ENCODE peak calls at places on chromosomes 4 and X, in ten cellular contexts. One of them, this sample, is unnamed. For H3K4me1, the result is how much of the 10 kb centered on the place peaks cover.

GRCh38 chrX:135081695-135082094 is 29.8 kb upstream of the RTL8A start:
- DNase-seq in esophagus muscularis mucosa: no peak
- DNase-seq in suprapubic skin: no peak
- DNase-seq in spleen: no peak
- DNase-seq in stomach: no peak
- DNase-seq in transverse colon: no peak
- DNase-seq in HCT116: no peak
- DNase-seq in vagina: no peak
- DNase-seq in endothelial cell of umbilical vein: no peak
- DNase-seq in upper lobe of left lung: no peak
- DNase-seq in this sample: no peak

GRCh38 chr4:12933760-12934221 is 550.3 kb downstream of the RAB28 start:
- DNase-seq in esophagus muscularis mucosa: no peak
- DNase-seq in suprapubic skin: no peak
- DNase-seq in spleen: no peak
- DNase-seq in stomach: no peak
- DNase-seq in transverse colon: no peak
- DNase-seq in HCT116: no peak
- DNase-seq in vagina: no peak
- DNase-seq in endothelial cell of umbilical vein: no peak
- DNase-seq in upper lobe of left lung: no peak
- DNase-seq in this sample: no peak

GRCh38 chr4:73856518-73856917 is 3.4 kb downstream of the PF4V1 start:
- DNase-seq in esophagus muscularis mucosa: no peak
- DNase-seq in suprapubic skin: no peak
- DNase-seq in spleen: no peak
- DNase-seq in stomach: no peak
- DNase-seq in transverse colon: no peak
- DNase-seq in HCT116: no peak
- DNase-seq in vagina: no peak
- DNase-seq in endothelial cell of umbilical vein: peak
- DNase-seq in upper lobe of left lung: no peak
- DNase-seq in this sample: no peak

GRCh38 chrX:1685460-1685859 is 70.6 kb downstream of the ASMT start:
- DNase-seq in esophagus muscularis mucosa: peak
- DNase-seq in suprapubic skin: no peak
- DNase-seq in spleen: no peak
- DNase-seq in stomach: no peak
- DNase-seq in transverse colon: no peak
- DNase-seq in HCT116: no peak
- DNase-seq in vagina: no peak
- DNase-seq in endothelial cell of umbilical vein: no peak
- DNase-seq in upper lobe of left lung: no peak
- DNase-seq in this sample: no peak

GRCh38 chr4:141021397-141022194 is 111.7 kb downstream of the RNF150 start:
- DNase-seq in esophagus muscularis mucosa: no peak
- DNase-seq in suprapubic skin: no peak
- DNase-seq in spleen: no peak
- DNase-seq in stomach: no peak
- DNase-seq in transverse colon: no peak
- DNase-seq in HCT116: no peak
- DNase-seq in vagina: no peak
- DNase-seq in endothelial cell of umbilical vein: no peak
- DNase-seq in upper lobe of left lung: no peak
- DNase-seq in this sample: no peak

GRCh38 chr4:109043286-109043685 is 259.2 kb downstream of the COL25A1 start:
- DNase-seq in esophagus muscularis mucosa: no peak
- DNase-seq in suprapubic skin: no peak
- DNase-seq in spleen: no peak
- DNase-seq in stomach: no peak
- DNase-seq in transverse colon: no peak
- DNase-seq in HCT116: no peak
- DNase-seq in vagina: no peak
- DNase-seq in endothelial cell of umbilical vein: no peak
- DNase-seq in upper lobe of left lung: no peak
- DNase-seq in this sample: no peak

GRCh38 chr4:6937748-6938147 is 28.1 kb downstream of the TBC1D14 start:
- DNase-seq in esophagus muscularis mucosa: no peak
- DNase-seq in suprapubic skin: no peak
- DNase-seq in spleen: no peak
- DNase-seq in stomach: no peak
- DNase-seq in transverse colon: no peak
- DNase-seq in HCT116: no peak
- DNase-seq in vagina: no peak
- DNase-seq in endothelial cell of umbilical vein: no peak
- DNase-seq in upper lobe of left lung: no peak
- DNase-seq in this sample: no peak

GRCh38 chr4:129082302-129082701 is 11.0 kb downstream of the SCLT1 start:
- DNase-seq in esophagus muscularis mucosa: no peak
- DNase-seq in suprapubic skin: no peak
- DNase-seq in spleen: no peak
- DNase-seq in stomach: no peak
- DNase-seq in transverse colon: no peak
- DNase-seq in HCT116: no peak
- DNase-seq in vagina: no peak
- DNase-seq in endothelial cell of umbilical vein: no peak
- DNase-seq in upper lobe of left lung: no peak
- DNase-seq in this sample: no peak

GRCh38 chr4:87093443-87094123 is 126.8 kb downstream of the KLHL8 start:
- DNase-seq in esophagus muscularis mucosa: no peak
- DNase-seq in suprapubic skin: no peak
- DNase-seq in spleen: no peak
- DNase-seq in stomach: no peak
- DNase-seq in transverse colon: no peak
- DNase-seq in HCT116: peak
- DNase-seq in vagina: no peak
- DNase-seq in endothelial cell of umbilical vein: peak
- DNase-seq in upper lobe of left lung: no peak
- DNase-seq in this sample: no peak

GRCh38 chr4:176238819-176239218 is 30.2 kb downstream of the ASB5 start:
- DNase-seq in esophagus muscularis mucosa: no peak
- DNase-seq in suprapubic skin: no peak
- DNase-seq in spleen: no peak
- DNase-seq in stomach: no peak
- DNase-seq in transverse colon: no peak
- DNase-seq in HCT116: no peak
- DNase-seq in vagina: no peak
- DNase-seq in endothelial cell of umbilical vein: peak
- DNase-seq in upper lobe of left lung: no peak
- DNase-seq in this sample: no peak

GRCh38 chr4:65316534-65316933 is 353.8 kb downstream of the EPHA5 start:
- DNase-seq in esophagus muscularis mucosa: no peak
- DNase-seq in suprapubic skin: no peak
- DNase-seq in spleen: no peak
- DNase-seq in stomach: no peak
- DNase-seq in transverse colon: no peak
- DNase-seq in HCT116: no peak
- DNase-seq in vagina: no peak
- DNase-seq in endothelial cell of umbilical vein: no peak
- DNase-seq in upper lobe of left lung: no peak
- DNase-seq in this sample: no peak

GRCh38 chrX:21907250-21907649 is 33.3 kb upstream of the SMS start:
- DNase-seq in esophagus muscularis mucosa: no peak
- DNase-seq in suprapubic skin: no peak
- DNase-seq in spleen: no peak
- DNase-seq in stomach: no peak
- DNase-seq in transverse colon: no peak
- DNase-seq in HCT116: no peak
- DNase-seq in vagina: no peak
- DNase-seq in endothelial cell of umbilical vein: no peak
- DNase-seq in upper lobe of left lung: no peak
- DNase-seq in this sample: no peak

GRCh38 chr4:7960017-7960789 is 20.5 kb upstream of the AFAP1 start:
- DNase-seq in esophagus muscularis mucosa: no peak
- DNase-seq in suprapubic skin: no peak
- DNase-seq in spleen: no peak
- DNase-seq in stomach: no peak
- DNase-seq in transverse colon: no peak
- DNase-seq in HCT116: no peak
- DNase-seq in vagina: no peak
- DNase-seq in endothelial cell of umbilical vein: no peak
- DNase-seq in upper lobe of left lung: no peak
- DNase-seq in this sample: peak

GRCh38 chr4:118762753-118763477 is 73.0 kb downstream of the SEC24D start:
- DNase-seq in esophagus muscularis mucosa: no peak
- DNase-seq in suprapubic skin: no peak
- DNase-seq in spleen: no peak
- DNase-seq in stomach: no peak
- DNase-seq in transverse colon: no peak
- DNase-seq in HCT116: no peak
- DNase-seq in vagina: no peak
- DNase-seq in endothelial cell of umbilical vein: no peak
- DNase-seq in upper lobe of left lung: no peak
- DNase-seq in this sample: no peak

GRCh38 chr4:174423257-174423944 is 98.9 kb downstream of the HPGD start:
- DNase-seq in esophagus muscularis mucosa: no peak
- DNase-seq in suprapubic skin: no peak
- DNase-seq in spleen: no peak
- DNase-seq in stomach: peak
- DNase-seq in transverse colon: no peak
- DNase-seq in HCT116: peak
- DNase-seq in vagina: no peak
- DNase-seq in endothelial cell of umbilical vein: peak
- DNase-seq in upper lobe of left lung: no peak
- DNase-seq in this sample: no peak

GRCh38 chrX:310621-311155 is 7.9 kb downstream of the GTPBP6 start:
- DNase-seq in esophagus muscularis mucosa: no peak
- DNase-seq in suprapubic skin: peak
- DNase-seq in spleen: peak
- DNase-seq in stomach: no peak
- DNase-seq in transverse colon: no peak
- DNase-seq in HCT116: no peak
- DNase-seq in vagina: no peak
- DNase-seq in endothelial cell of umbilical vein: no peak
- DNase-seq in upper lobe of left lung: no peak
- DNase-seq in this sample: peak

GRCh38 chrX:313546-313945 is 5.0 kb downstream of the GTPBP6 start:
- DNase-seq in esophagus muscularis mucosa: no peak
- DNase-seq in suprapubic skin: peak
- DNase-seq in spleen: peak
- DNase-seq in stomach: no peak
- DNase-seq in transverse colon: no peak
- DNase-seq in HCT116: no peak
- DNase-seq in vagina: no peak
- DNase-seq in endothelial cell of umbilical vein: no peak
- DNase-seq in upper lobe of left lung: no peak
- DNase-seq in this sample: peak

GRCh38 chrX:308821-309520 is 9.6 kb downstream of the GTPBP6 start:
- DNase-seq in esophagus muscularis mucosa: no peak
- DNase-seq in suprapubic skin: peak
- DNase-seq in spleen: peak
- DNase-seq in stomach: no peak
- DNase-seq in transverse colon: no peak
- DNase-seq in HCT116: no peak
- DNase-seq in vagina: no peak
- DNase-seq in endothelial cell of umbilical vein: no peak
- DNase-seq in upper lobe of left lung: no peak
- DNase-seq in this sample: peak

GRCh38 chrX:312621-313331 is 5.8 kb downstream of the GTPBP6 start:
- DNase-seq in esophagus muscularis mucosa: no peak
- DNase-seq in suprapubic skin: peak
- DNase-seq in spleen: peak
- DNase-seq in stomach: no peak
- DNase-seq in transverse colon: no peak
- DNase-seq in HCT116: no peak
- DNase-seq in vagina: no peak
- DNase-seq in endothelial cell of umbilical vein: no peak
- DNase-seq in upper lobe of left lung: peak
- DNase-seq in this sample: peak

GRCh38 chrX:311156-312129 is 7.2 kb downstream of the GTPBP6 start:
- DNase-seq in esophagus muscularis mucosa: no peak
- DNase-seq in suprapubic skin: peak
- DNase-seq in spleen: peak
- DNase-seq in stomach: no peak
- DNase-seq in transverse colon: no peak
- DNase-seq in HCT116: no peak
- DNase-seq in vagina: no peak
- DNase-seq in endothelial cell of umbilical vein: no peak
- DNase-seq in upper lobe of left lung: peak
- DNase-seq in this sample: peak
- TF ChIP-seq POLR2AphosphoS5 in esophagus muscularis mucosa: no peak
- TF ChIP-seq POLR2AphosphoS5 in suprapubic skin: no peak
- TF ChIP-seq POLR2AphosphoS5 in spleen: peak
- TF ChIP-seq POLR2AphosphoS5 in stomach: no peak
- TF ChIP-seq POLR2AphosphoS5 in transverse colon: no peak
- TF ChIP-seq POLR2AphosphoS5 in HCT116: no peak
- TF ChIP-seq POLR2AphosphoS5 in vagina: no peak
- TF ChIP-seq POLR2AphosphoS5 in endothelial cell of umbilical vein: no peak
- TF ChIP-seq POLR2AphosphoS5 in upper lobe of left lung: no peak
- TF ChIP-seq POLR2AphosphoS5 in this sample: no peak

DNA sequence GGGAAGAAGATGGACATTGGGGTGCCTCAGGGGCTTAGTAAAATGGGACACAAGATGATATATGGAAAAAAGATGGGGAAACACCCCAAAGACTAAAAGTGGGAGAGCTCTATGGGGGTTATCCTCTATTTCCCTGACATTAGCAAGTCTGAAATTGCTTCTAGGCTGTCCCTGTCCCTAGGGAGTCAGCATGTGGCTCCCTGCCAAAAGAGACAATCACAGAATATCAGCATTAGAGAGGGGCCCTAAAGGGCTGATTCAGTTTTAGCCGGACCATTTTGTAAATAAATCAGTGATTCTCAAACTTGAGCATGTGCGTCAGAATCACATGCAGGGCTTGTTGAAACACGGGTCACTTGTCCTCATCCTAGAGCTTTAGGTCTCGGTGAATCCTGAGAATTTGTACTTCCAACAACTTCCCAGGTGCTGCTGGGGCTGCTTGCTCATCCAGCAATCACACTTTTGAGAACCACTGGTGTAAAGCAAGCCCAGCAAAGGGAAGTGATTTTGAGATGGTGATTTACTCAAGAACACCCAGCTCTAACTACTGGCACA is 165.3 kb upstream of the DGKK start:
- DNase-seq in esophagus muscularis mucosa: no peak
- DNase-seq in suprapubic skin: no peak
- DNase-seq in spleen: no peak
- DNase-seq in stomach: no peak
- DNase-seq in transverse colon: no peak
- DNase-seq in HCT116: no peak
- DNase-seq in vagina: no peak
- DNase-seq in endothelial cell of umbilical vein: no peak
- DNase-seq in upper lobe of left lung: no peak
- DNase-seq in this sample: no peak
- H3K4me1 ChIP-seq in esophagus muscularis mucosa: under half
- H3K4me1 ChIP-seq in suprapubic skin: under half
- H3K4me1 ChIP-seq in spleen: under half
- H3K4me1 ChIP-seq in stomach: under half
- H3K4me1 ChIP-seq in transverse colon: under half
- H3K4me1 ChIP-seq in HCT116: under half
- H3K4me1 ChIP-seq in vagina: under half
- H3K4me1 ChIP-seq in endothelial cell of umbilical vein: half or more
- H3K4me1 ChIP-seq in upper lobe of left lung: under half
- H3K4me1 ChIP-seq in this sample: under half

GRCh38 chr4:185809517-185810071 is 2.4 kb downstream of the SORBS2 start:
- DNase-seq in esophagus muscularis mucosa: no peak
- DNase-seq in suprapubic skin: no peak
- DNase-seq in spleen: no peak
- DNase-seq in stomach: no peak
- DNase-seq in transverse colon: no peak
- DNase-seq in HCT116: no peak
- DNase-seq in vagina: no peak
- DNase-seq in endothelial cell of umbilical vein: no peak
- DNase-seq in upper lobe of left lung: no peak
- DNase-seq in this sample: no peak
- TF ChIP-seq POLR2A in esophagus muscularis mucosa: no peak
- TF ChIP-seq POLR2A in suprapubic skin: no peak
- TF ChIP-seq POLR2A in spleen: no peak
- TF ChIP-seq POLR2A in stomach: no peak
- TF ChIP-seq POLR2A in transverse colon: no peak
- TF ChIP-seq POLR2A in HCT116: no peak
- TF ChIP-seq POLR2A in vagina: no peak
- TF ChIP-seq POLR2A in endothelial cell of umbilical vein: no peak
- TF ChIP-seq POLR2A in upper lobe of left lung: no peak
- TF ChIP-seq POLR2A in this sample: no peak

GRCh38 chr4:16779028-16779675 is 119.3 kb downstream of the LDB2 start:
- DNase-seq in esophagus muscularis mucosa: no peak
- DNase-seq in suprapubic skin: no peak
- DNase-seq in spleen: no peak
- DNase-seq in stomach: no peak
- DNase-seq in transverse colon: no peak
- DNase-seq in HCT116: no peak
- DNase-seq in vagina: no peak
- DNase-seq in endothelial cell of umbilical vein: no peak
- DNase-seq in upper lobe of left lung: no peak
- DNase-seq in this sample: no peak
- TF ChIP-seq POLR2AphosphoS5 in esophagus muscularis mucosa: no peak
- TF ChIP-seq POLR2AphosphoS5 in suprapubic skin: no peak
- TF ChIP-seq POLR2AphosphoS5 in spleen: no peak
- TF ChIP-seq POLR2AphosphoS5 in stomach: no peak
- TF ChIP-seq POLR2AphosphoS5 in transverse colon: no peak
- TF ChIP-seq POLR2AphosphoS5 in HCT116: no peak
- TF ChIP-seq POLR2AphosphoS5 in vagina: no peak
- TF ChIP-seq POLR2AphosphoS5 in endothelial cell of umbilical vein: no peak
- TF ChIP-seq POLR2AphosphoS5 in upper lobe of left lung: no peak
- TF ChIP-seq POLR2AphosphoS5 in this sample: no peak